ENCODE peak calls at places on chromosomes 5 and 9, in five cellular contexts. V is cardiac muscle cell, S is SK-N-SH, Y is mammary epithelial cell, H is Peyer's patch. E is an unnamed sample. For H3K4me1, the result is how much of the 10 kb centered on the place peaks cover.

GRCh38 chr9:31119882-31120481 is 1264.5 kb upstream of the ACO1 start:
- DNase-seq in V (peak), S (peak), Y (peak), H (no peak), E (no peak)

GRCh38 chr5:306011-306805 is 15.3 kb upstream of the AHRR start:
- DNase-seq in V (no peak), S (peak), Y (no peak), H (no peak), E (no peak)

GRCh38 chr5:62489471-62489870 is 76.9 kb downstream of the IPO11 start:
- DNase-seq in V (peak), S (no peak), Y (no peak), H (no peak), E (no peak)

GRCh38 chr5:159965031-159965837 is 43.7 kb upstream of the TTC1 start:
- DNase-seq in V (peak), S (peak), Y (peak), H (peak), E (no peak)

GRCh38 chr9:71001780-71002386 is 119.5 kb downstream of the TRPM3 start:
- DNase-seq in V (peak), S (peak), Y (peak), H (no peak), E (peak)

GRCh38 chr9:32644698-32645097 is 9.2 kb upstream of the TAF1L start:
- DNase-seq in V (peak), S (no peak), Y (peak), H (no peak), E (no peak)

GRCh38 chr9:127706836-127707241 is at the start of gene CFAP157:
- DNase-seq in V (peak), S (peak), Y (no peak), H (no peak), E (no peak)

GRCh38 chr9:277595-278330 is 63.1 kb downstream of the DOCK8 start:
- DNase-seq in V (no peak), S (no peak), Y (no peak), H (no peak), E (no peak)

GRCh38 chr5:143052967-143053682 is 282.9 kb downstream of the ARHGAP26 start:
- DNase-seq in V (no peak), S (no peak), Y (no peak), H (no peak), E (no peak)

GRCh38 chr9:99253134-99253533 is 31.1 kb downstream of the SEC61B start:
- DNase-seq in V (no peak), S (no peak), Y (no peak), H (no peak), E (no peak)

GRCh38 chr5:80231243-80231642 is 24.6 kb downstream of the SERINC5 start:
- DNase-seq in V (no peak), S (no peak), Y (peak), H (no peak), E (no peak)

GRCh38 chr9:77021928-77022782 is 2.7 kb downstream of the FOXB2 start:
- DNase-seq in V (no peak), S (peak), Y (no peak), H (no peak), E (no peak)

GRCh38 chr5:102152906-102153787 is 142.9 kb downstream of the SLCO4C1 start:
- DNase-seq in V (no peak), S (peak), Y (peak), H (no peak), E (peak)

GRCh38 chr5:136023935-136024645 is 4.7 kb upstream of the TGFBI start:
- DNase-seq in V (peak), S (no peak), Y (no peak), H (no peak), E (no peak)

GRCh38 chr5:57338068-57338848 is 144.4 kb downstream of the ACTBL2 start:
- DNase-seq in V (peak), S (peak), Y (peak), H (no peak), E (peak)

GRCh38 chr5:137666109-137666850 is 69.6 kb downstream of the KLHL3 start:
- DNase-seq in V (peak), S (no peak), Y (no peak), H (no peak), E (no peak)

GRCh38 chr5:22627029-22627428 is 226.1 kb downstream of the CDH12 start:
- DNase-seq in V (no peak), S (no peak), Y (no peak), H (no peak), E (no peak)

GRCh38 chr5:29720954-29721353 is 1472.5 kb upstream of the CDH6 start:
- DNase-seq in V (no peak), S (no peak), Y (no peak), H (no peak), E (no peak)

GRCh38 chr5:88886252-88886651 is 3.3 kb upstream of the MEF2C start:
- DNase-seq in V (no peak), S (no peak), Y (no peak), H (no peak), E (no peak)
- H3K4me3 ChIP-seq in V (no peak), S (no peak), Y (no peak), H (peak), E (no peak)

DNA sequence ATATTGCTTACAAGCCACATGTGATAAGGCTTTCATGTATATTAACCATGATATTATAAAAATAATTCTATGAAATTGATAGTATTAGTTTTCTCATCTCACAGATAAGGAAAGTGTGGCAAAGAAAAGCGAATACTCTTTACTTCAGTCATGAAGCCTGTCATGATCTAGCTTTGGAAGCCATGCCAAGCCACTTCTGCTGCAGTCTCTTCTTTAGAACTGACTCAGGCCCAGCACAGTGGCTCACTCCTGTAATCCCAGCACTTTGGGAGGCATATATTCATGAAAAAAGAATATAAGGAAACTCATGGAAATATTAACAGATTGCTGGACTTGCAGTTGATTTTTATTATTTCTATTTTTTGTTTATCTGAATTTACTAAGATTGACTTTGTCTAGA is 42.9 kb upstream of the PJA2 start:
- DNase-seq in V (no peak), S (no peak), Y (no peak), H (no peak), E (no peak)
- H3K4me1 ChIP-seq in V (under half), S (under half), Y (under half), H (under half), E (under half)

GRCh38 chr9:75039006-75039405 is 10.9 kb upstream of the CARNMT1 start:
- DNase-seq in V (peak), S (no peak), Y (no peak), H (no peak), E (no peak)
- H3K27ac ChIP-seq in V (no peak), S (peak), Y (no peak), H (no peak), E (no peak)

GRCh38 chr5:96817496-96817895 is 9.8 kb upstream of the ERAP1 start:
- DNase-seq in V (no peak), S (no peak), Y (no peak), H (no peak), E (no peak)
- H3K4me3 ChIP-seq in V (no peak), S (no peak), Y (no peak), H (no peak), E (no peak)

GRCh38 chr9:133729646-133730281 is 8.4 kb downstream of the SARDH start:
- DNase-seq in V (no peak), S (peak), Y (no peak), H (no peak), E (no peak)

GRCh38 chr9:133733074-133733408 is 5.1 kb downstream of the SARDH start:
- DNase-seq in V (no peak), S (no peak), Y (no peak), H (no peak), E (no peak)

GRCh38 chr9:133731876-133732321 is 6.3 kb downstream of the SARDH start:
- DNase-seq in V (peak), S (peak), Y (peak), H (no peak), E (no peak)

GRCh38 chr9:133732351-133733073 is 5.6 kb downstream of the SARDH start:
- DNase-seq in V (no peak), S (no peak), Y (no peak), H (no peak), E (no peak)

DNA sequence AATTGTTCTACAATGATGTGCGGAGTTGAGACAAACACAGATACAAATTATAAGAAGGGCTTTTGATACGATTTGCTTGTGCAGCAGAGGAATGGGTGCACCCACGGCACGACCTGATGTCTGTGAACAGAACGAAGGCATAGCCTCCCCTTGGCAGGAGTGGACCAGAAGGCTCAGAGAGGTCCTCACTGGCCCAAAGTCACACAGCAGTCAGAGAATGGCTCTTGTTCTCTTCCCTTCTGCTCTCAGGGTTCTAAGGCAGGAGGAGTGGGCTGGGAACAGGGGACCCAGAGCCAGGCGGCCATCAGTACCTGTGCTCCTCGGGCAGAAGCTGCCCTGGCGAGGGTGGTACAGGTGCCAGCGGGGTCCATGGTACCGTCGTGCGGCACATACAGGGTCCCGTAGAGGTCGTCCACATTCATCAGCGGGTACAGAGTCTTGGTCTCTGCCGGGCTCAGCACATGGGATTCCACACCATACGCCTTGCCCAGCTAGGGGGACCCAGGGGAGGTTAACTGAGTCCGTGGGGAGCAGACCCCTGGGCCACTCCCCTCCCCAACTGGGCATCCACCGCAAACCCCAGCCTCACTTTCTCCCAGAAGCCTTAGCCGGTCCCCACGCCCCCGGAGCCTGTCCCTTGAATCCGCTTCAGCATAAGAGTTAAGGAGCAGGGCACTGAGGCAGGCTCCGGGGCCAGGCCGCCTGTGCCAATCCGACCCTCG is 7.0 kb downstream of the SARDH start:
- DNase-seq in V (no peak), S (no peak), Y (no peak), H (no peak), E (no peak)
- H3K4me1 ChIP-seq in V (under half), S (under half), Y (under half), H (under half), E (under half)

GRCh38 chr5:133926960-133927615 is 41.3 kb downstream of the C5orf15 start:
- DNase-seq in V (peak), S (peak), Y (no peak), H (no peak), E (no peak)
- H3K27ac ChIP-seq in V (no peak), S (peak), Y (no peak), H (peak), E (no peak)

GRCh38 chr9:91825866-91826265 is 124.2 kb downstream of the ROR2 start:
- DNase-seq in V (no peak), S (no peak), Y (no peak), H (no peak), E (no peak)

GRCh38 chr9:91820949-91821880 is 128.8 kb downstream of the ROR2 start:
- DNase-seq in V (no peak), S (no peak), Y (peak), H (no peak), E (no peak)

GRCh38 chr9:91824151-91824550 is 125.9 kb downstream of the ROR2 start:
- DNase-seq in V (no peak), S (no peak), Y (no peak), H (no peak), E (no peak)

GRCh38 chr9:91825422-91825821 is 124.6 kb downstream of the ROR2 start:
- DNase-seq in V (peak), S (no peak), Y (peak), H (no peak), E (no peak)

DNA sequence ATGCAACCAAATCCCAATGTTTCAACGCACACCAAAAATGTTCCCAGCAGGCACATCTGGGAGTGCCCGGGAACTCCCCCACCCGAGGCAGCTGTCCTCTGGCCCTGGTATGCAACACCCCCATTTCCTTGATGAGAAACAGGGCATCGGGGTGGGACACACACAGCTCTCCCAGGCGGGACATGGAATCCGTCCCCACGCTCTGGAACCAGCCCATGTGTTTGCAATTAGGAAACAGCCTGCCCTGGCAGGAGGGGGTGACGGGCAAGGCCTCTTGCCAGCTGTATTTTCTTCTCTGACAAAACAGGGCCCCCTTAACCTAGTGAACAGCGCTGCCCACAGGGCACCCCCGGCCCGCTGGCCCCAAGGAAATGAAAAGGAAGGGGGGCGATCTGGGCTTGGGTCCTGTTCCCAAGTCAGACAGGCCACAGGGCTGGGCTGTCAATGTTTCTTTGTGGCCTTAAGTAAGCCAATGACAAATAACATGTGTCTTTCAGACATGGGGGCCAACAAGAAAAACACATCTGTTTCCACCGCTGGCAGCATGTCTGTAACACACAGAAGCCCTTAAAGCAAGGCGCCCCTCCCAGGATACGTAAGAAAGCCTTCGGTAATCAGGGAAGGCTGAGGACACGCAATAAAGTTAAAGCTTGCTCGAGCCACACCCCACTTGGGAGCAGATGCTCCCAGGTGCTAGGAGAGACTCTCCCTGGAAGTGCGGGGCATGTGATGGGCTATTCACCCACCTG is 125.3 kb downstream of the ROR2 start:
- DNase-seq in V (peak), S (peak), Y (no peak), H (no peak), E (no peak)
- H3K4me3 ChIP-seq in V (no peak), S (no peak), Y (no peak), H (no peak), E (no peak)

GRCh38 chr9:106875548-106875947 is 12.6 kb downstream of the ZNF462 start:
- DNase-seq in V (no peak), S (no peak), Y (no peak), H (no peak), E (no peak)

GRCh38 chr9:106874031-106874430 is 11.1 kb downstream of the ZNF462 start:
- DNase-seq in V (no peak), S (no peak), Y (no peak), H (no peak), E (no peak)

GRCh38 chr9:106872641-106873040 is 9.7 kb downstream of the ZNF462 start:
- DNase-seq in V (peak), S (no peak), Y (no peak), H (no peak), E (no peak)

GRCh38 chr9:106877345-106877744 is 14.4 kb downstream of the ZNF462 start:
- DNase-seq in V (no peak), S (no peak), Y (no peak), H (no peak), E (no peak)

DNA sequence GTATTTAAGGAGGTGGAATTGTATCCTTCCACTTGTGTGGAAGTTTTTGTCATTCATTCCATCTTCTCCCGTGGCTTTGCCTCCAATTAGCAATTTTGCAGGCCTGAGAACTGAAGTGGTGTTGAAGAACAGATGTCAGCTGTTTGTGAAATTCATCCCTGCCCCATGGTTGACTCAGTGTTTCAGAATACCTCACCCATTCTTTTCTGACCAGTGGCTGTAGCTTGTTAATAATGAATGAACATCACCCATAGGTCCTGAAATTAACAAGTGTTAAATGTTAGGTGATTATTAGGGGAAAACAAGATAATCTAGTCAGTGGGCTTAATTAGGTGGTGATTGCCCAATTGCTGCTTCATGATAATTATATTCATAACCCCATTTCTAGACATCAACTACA is 11.7 kb downstream of the ZNF462 start:
- DNase-seq in V (no peak), S (no peak), Y (no peak), H (no peak), E (no peak)
- H3K4me1 ChIP-seq in V (under half), S (under half), Y (under half), H (under half), E (under half)

GRCh38 chr9:128885798-128886197 is 3.9 kb downstream of the LRRC8A start:
- DNase-seq in V (no peak), S (no peak), Y (no peak), H (no peak), E (no peak)
- H3K27ac ChIP-seq in V (peak), S (no peak), Y (no peak), H (peak), E (no peak)

GRCh38 chr5:76082790-76083554 is at the start of gene SV2C:
- DNase-seq in V (peak), S (peak), Y (peak), H (peak), E (no peak)

GRCh38 chr5:76083555-76084495 is 642 bp downstream of the SV2C start:
- DNase-seq in V (peak), S (peak), Y (no peak), H (no peak), E (no peak)

GRCh38 chr5:76084496-76085285 is 1.5 kb downstream of the SV2C start:
- DNase-seq in V (peak), S (peak), Y (no peak), H (no peak), E (no peak)

GRCh38 chr5:76085286-76085579 is 2.0 kb downstream of the SV2C start:
- DNase-seq in V (no peak), S (no peak), Y (no peak), H (no peak), E (no peak)

GRCh38 chr5:76081811-76082783 is 1.1 kb upstream of the SV2C start:
- DNase-seq in V (no peak), S (peak), Y (no peak), H (no peak), E (no peak)
- H3K4me3 ChIP-seq in V (no peak), S (no peak), Y (no peak), H (no peak), E (peak)